ENCODE peak calls at places on chromosomes 5 and 9, in five cellular contexts. G is IMR-90, E is brain microvascular endothelial cell, F is neuronal stem cell, H is breast epithelium. C is an unnamed sample.

GRCh38 chr5:68749648-68750047 is 344.2 kb upstream of the SLC30A5 start:
- DNase-seq in G (no peak), H (peak; percentile 72), F (no peak), E (no peak), C (no peak)

GRCh38 chr5:33068786-33069185 is 357.7 kb downstream of the NPR3 start:
- DNase-seq in F (no peak), G (peak; percentile 50), E (no peak), H (no peak), C (no peak)

GRCh38 chr9:93674580-93675335 is 98.4 kb downstream of the PHF2 start:
- DNase-seq in E (no peak), G (no peak), H (peak; percentile 13), F (no peak), C (peak; percentile 14)

GRCh38 chr9:70677336-70677735 is 262.9 kb upstream of the KLF9 start:
- DNase-seq in F (no peak), E (no peak), G (peak; percentile 3), H (no peak), C (no peak)

GRCh38 chr9:101999441-101999840 is 261.0 kb upstream of the GRIN3A start:
- DNase-seq in G (no peak), H (no peak), F (no peak), E (no peak), C (no peak)

GRCh38 chr5:167156446-167156845 is 1135.0 kb upstream of the WWC1 start:
- DNase-seq in F (no peak), E (no peak), G (no peak), H (no peak), C (no peak)

GRCh38 chr5:178298283-178298807 is 65.7 kb upstream of the PHYKPL start:
- DNase-seq in G (no peak), F (no peak), E (no peak), H (no peak), C (no peak)

GRCh38 chr9:6827370-6827949 is 69.7 kb downstream of the KDM4C start:
- DNase-seq in F (peak; percentile 72), H (no peak), G (peak; percentile 54), E (peak; percentile 36), C (peak; percentile 33)

GRCh38 chr9:69157751-69158466 is 16.2 kb upstream of the TJP2 start:
- DNase-seq in H (no peak), F (no peak), G (peak; percentile 84), E (peak; percentile 48), C (no peak)

GRCh38 chr5:136840601-136841000 is 475.3 kb upstream of the TRPC7 start:
- DNase-seq in E (no peak), F (no peak), G (no peak), H (no peak), C (no peak)

GRCh38 chr5:33362915-33363314 is 77.8 kb upstream of the TARS1 start:
- DNase-seq in F (no peak), E (no peak), G (peak; percentile 71), H (no peak), C (no peak)

GRCh38 chr5:96157841-96158291 is 196.2 kb upstream of the ELL2 start:
- DNase-seq in G (no peak), F (no peak), E (no peak), H (no peak), C (no peak)

GRCh38 chr5:146410272-146410671 is 36.9 kb upstream of the TCERG1 start:
- DNase-seq in E (no peak), G (no peak), H (no peak), F (no peak), C (no peak)

DNA sequence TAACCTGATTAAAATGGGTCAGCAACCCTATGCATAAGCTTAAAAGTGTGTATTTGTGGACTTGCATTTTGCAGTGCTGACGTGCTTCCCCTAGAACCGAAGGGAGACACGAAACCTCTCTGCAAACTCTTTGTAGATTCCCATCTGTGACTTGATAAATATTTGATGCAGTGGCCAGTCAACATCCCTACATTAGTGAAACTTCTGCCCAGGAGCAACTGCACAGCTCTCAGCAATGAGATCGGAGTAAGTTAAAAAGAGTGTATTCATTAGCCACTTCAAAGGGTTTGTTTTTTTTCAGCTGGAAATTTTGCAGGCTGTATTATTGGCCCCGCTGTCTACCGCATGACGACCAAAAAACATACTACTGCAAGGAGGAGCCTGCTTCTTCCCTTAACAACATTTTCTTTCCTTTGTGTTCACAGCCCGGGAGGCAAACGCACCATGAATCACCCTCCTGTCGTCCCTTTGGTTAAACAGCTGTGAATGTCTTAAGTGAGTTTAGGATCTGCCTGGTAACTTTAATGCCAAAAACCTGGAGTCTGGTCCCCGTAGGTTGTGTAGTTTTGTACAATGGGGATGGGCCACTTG is 38.0 kb upstream of the TCERG1 start:
- DNase-seq in F (peak; percentile 9), G (peak; percentile 26), H (no peak), E (peak; percentile 35), C (no peak)
- H3K4me3 ChIP-seq in F (no peak overlapping the region), G (no peak overlapping the region), H (no peak overlapping the region), E (peak overlapping the region; percentile 31), C (no peak overlapping the region)

GRCh38 chr9:135815433-135816178 is 91.7 kb downstream of the CAMSAP1 start:
- DNase-seq in F (no peak), H (no peak), G (no peak), E (no peak), C (no peak)
- H3K36me3 ChIP-seq in F (peaks cover 99% of the 10 kb centered on the region), H (no peaks in the 10 kb centered on the region), G (peaks cover 74% of the 10 kb centered on the region), E (peaks cover 51% of the 10 kb centered on the region), C (no peaks in the 10 kb centered on the region)

GRCh38 chr5:16554110-16554509 is 62.7 kb downstream of the RETREG1 start:
- DNase-seq in G (no peak), H (no peak), E (no peak), F (no peak), C (peak; percentile 67)

GRCh38 chr5:16549491-16550233 is 67.1 kb downstream of the RETREG1 start:
- DNase-seq in F (no peak), G (no peak), E (no peak), H (no peak), C (no peak)

GRCh38 chr5:16550316-16550952 is 66.4 kb downstream of the RETREG1 start:
- DNase-seq in F (no peak), G (peak; percentile 49), E (no peak), H (no peak), C (peak; percentile 65)

GRCh38 chr5:16552666-16553343 is 64.0 kb downstream of the RETREG1 start:
- DNase-seq in H (peak; percentile 60), G (peak; percentile 55), E (peak; percentile 76), F (peak; percentile 42), C (peak; percentile 91)

GRCh38 chr5:16551628-16552027 is 65.2 kb downstream of the RETREG1 start:
- DNase-seq in F (no peak), H (no peak), E (no peak), G (no peak), C (no peak)
- H3K4me3 ChIP-seq in F (no peak overlapping the region), H (no peak overlapping the region), E (no peak overlapping the region), G (no peak overlapping the region), C (no peak overlapping the region)

GRCh38 chr5:65999061-65999723 is 72.8 kb downstream of the ERBIN start:
- DNase-seq in F (no peak), G (no peak), E (no peak), H (no peak), C (no peak)

GRCh38 chr5:65992630-65993029 is 66.3 kb downstream of the ERBIN start:
- DNase-seq in G (no peak), H (no peak), F (no peak), E (no peak), C (no peak)

GRCh38 chr5:65989115-65989514 is 62.7 kb downstream of the ERBIN start:
- DNase-seq in F (no peak), G (no peak), H (no peak), E (no peak), C (no peak)

DNA sequence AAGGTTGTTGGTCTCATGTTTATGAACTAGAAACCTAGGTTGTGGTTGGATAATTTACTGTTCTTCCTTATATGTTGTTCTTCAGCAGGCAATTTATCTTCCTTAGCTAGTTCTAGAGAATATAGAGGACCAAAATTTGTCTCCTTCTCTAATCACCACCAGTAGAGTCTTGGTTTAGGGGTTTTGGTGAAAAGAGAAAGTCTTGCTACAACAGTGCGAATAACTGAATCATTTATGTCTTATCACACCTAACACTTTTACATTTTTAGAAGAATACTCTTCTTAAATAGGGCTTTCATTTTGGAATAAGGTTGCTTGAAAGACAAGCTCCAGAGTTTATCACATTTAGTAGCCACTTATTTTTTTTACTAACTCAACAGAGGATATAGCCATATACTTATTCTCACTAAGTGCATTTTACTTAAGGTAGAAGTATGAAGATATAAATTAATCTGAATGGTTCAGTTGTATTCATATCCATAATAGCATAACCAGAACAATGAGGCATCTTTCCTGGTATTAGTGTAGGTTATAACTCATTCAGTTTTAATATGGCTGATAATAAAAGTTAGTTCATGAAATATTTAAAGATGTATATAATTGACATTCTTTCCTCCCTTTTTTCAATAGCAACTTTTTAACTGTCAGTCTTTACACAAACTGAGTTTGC is 67.9 kb downstream of the ERBIN start:
- DNase-seq in H (no peak), F (no peak), E (no peak), G (no peak), C (no peak)
- H3K36me3 ChIP-seq in H (no peaks in the 10 kb centered on the region), F (peaks cover 85% of the 10 kb centered on the region), E (peaks cover 3% of the 10 kb centered on the region), G (peaks cover 18% of the 10 kb centered on the region), C (no peaks in the 10 kb centered on the region)

GRCh38 chr9:107638922-107639321 is 149.4 kb upstream of the KLF4 start:
- DNase-seq in G (peak; percentile 77), H (peak; percentile 21), F (no peak), E (peak; percentile 63), C (peak; percentile 88)

GRCh38 chr9:107638496-107638895 is 148.9 kb upstream of the KLF4 start:
- DNase-seq in E (no peak), H (no peak), G (no peak), F (no peak), C (no peak)

GRCh38 chr9:107636596-107637405 is 147.2 kb upstream of the KLF4 start:
- DNase-seq in F (no peak), H (no peak), E (no peak), G (peak; percentile 33), C (no peak)

GRCh38 chr9:107637421-107638420 is 148.2 kb upstream of the KLF4 start:
- DNase-seq in F (peak; percentile 40), G (peak; percentile 98), E (peak; percentile 95), H (peak; percentile 85), C (peak; percentile 82)

DNA sequence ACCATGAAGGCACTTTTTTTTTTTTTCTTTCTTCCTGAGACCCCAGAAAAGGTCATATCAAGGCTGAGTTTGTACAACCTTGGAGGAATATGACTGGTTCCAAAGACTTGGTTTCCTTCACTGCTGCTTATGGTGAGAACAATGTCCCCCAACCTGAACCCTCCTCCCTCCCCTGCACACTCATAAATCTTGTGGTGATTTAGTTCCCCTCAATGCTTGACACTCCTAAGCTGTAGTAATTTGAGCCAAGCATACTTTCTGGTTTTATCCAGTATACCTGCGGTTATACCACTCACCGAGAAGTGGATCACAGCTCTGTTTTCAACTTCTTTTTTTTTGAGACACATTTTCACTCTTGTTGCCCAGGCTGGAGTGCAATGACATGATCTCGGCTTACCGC is 149.9 kb upstream of the KLF4 start:
- DNase-seq in F (no peak), G (no peak), H (no peak), E (no peak), C (no peak)
- H3K4me3 ChIP-seq in F (no peak overlapping the region), G (no peak overlapping the region), H (no peak overlapping the region), E (no peak overlapping the region), C (no peak overlapping the region)

GRCh38 chr9:137001857-137002645 is 5.7 kb upstream of the CLIC3 start:
- DNase-seq in F (no peak), E (no peak), H (no peak), G (no peak), C (no peak)
- H3K36me3 ChIP-seq in F (no peaks in the 10 kb centered on the region), E (no peaks in the 10 kb centered on the region), H (no peaks in the 10 kb centered on the region), G (no peaks in the 10 kb centered on the region), C (no peaks in the 10 kb centered on the region)

C was measured in colonic mucosa.